ENCODE peak calls at places on chromosomes 11 and 22, in five cellular contexts. S, U, Z, E and T are unnamed samples.

GRCh38 chr22:25350551-25350971 is 131.1 kb downstream of the CRYBB2 start:
- DNase-seq in S (no peak), U (no peak), Z (no peak), E (no peak), T (no peak)

GRCh38 chr11:122882189-122882808 is at the start of gene JHY:
- DNase-seq in S (no peak), U (no peak), Z (no peak), E (no peak), T (no peak)

GRCh38 chr11:1623716-1624115 is 1.8 kb upstream of the KRTAP5-4 start:
- DNase-seq in S (no peak), U (no peak), Z (no peak), E (no peak), T (no peak)

GRCh38 chr11:79232346-79232745 is 208.5 kb downstream of the TENM4 start:
- DNase-seq in S (no peak), U (no peak), Z (no peak), E (no peak), T (no peak)

GRCh38 chr11:74826901-74827300 is 78.3 kb downstream of the RNF169 start:
- DNase-seq in S (no peak), U (no peak), Z (no peak), E (no peak), T (no peak)

GRCh38 chr11:118684187-118684586 is 4.7 kb upstream of the TREH start:
- DNase-seq in S (no peak), U (no peak), Z (no peak), E (no peak), T (no peak)

GRCh38 chr11:67389477-67389876 is 2.3 kb upstream of the RAD9A start:
- DNase-seq in S (no peak), U (peak), Z (no peak), E (no peak), T (no peak)

GRCh38 chr11:114131366-114131963 is 72.0 kb downstream of the ZBTB16 start:
- DNase-seq in S (no peak), U (no peak), Z (no peak), E (no peak), T (no peak)

GRCh38 chr11:11347583-11347982 is 5.5 kb downstream of the CSNK2A3 start:
- DNase-seq in S (no peak), U (no peak), Z (no peak), E (no peak), T (no peak)

GRCh38 chr11:123473941-123474668 is 44.0 kb downstream of the GRAMD1B start:
- DNase-seq in S (no peak), U (peak), Z (peak), E (no peak), T (no peak)

GRCh38 chr22:39574779-39575551 is 4.4 kb downstream of the CACNA1I start:
- DNase-seq in S (no peak), U (no peak), Z (peak), E (no peak), T (no peak)

GRCh38 chr11:36578458-36578857 is 10.7 kb downstream of the RAG1 start:
- DNase-seq in S (no peak), U (no peak), Z (no peak), E (no peak), T (no peak)

GRCh38 chr11:3939211-3939610 is 83.7 kb downstream of the STIM1 start:
- DNase-seq in S (no peak), U (no peak), Z (peak), E (no peak), T (no peak)

GRCh38 chr22:49487950-49488349 is 339.7 kb downstream of the BRD1 start:
- DNase-seq in S (no peak), U (no peak), Z (no peak), E (no peak), T (no peak)

GRCh38 chr11:101848262-101848661 is 66.5 kb upstream of the CEP126 start:
- DNase-seq in S (no peak), U (peak), Z (no peak), E (no peak), T (no peak)

GRCh38 chr11:1931791-1932480 is 12.4 kb downstream of the TNNT3 start:
- DNase-seq in S (no peak), U (no peak), Z (no peak), E (no peak), T (no peak)